ENCODE peak calls at places on chromosome 16, in five cellular contexts. One of them, this sample, is unnamed.
A peak's percentile ranks its signal among the peaks of the same experiment; 100 is the strongest.

GRCh38 chr16:87380875-87381274 is 2.7 kb downstream of the FBXO31 start:
- DNase-seq in stimulated activated CD4-positive, alpha-beta T cell treated with anti-CD3 and anti-CD28 coated beads, Interleukin-4, amount 100 ng/mL, for 1 hour: no peak
- DNase-seq in mammary epithelial cell: no peak
- DNase-seq in hepatic stellate cell: peak; percentile 51
- DNase-seq in dorsolateral prefrontal cortex: no peak
- DNase-seq in this sample: no peak

GRCh38 chr16:57810197-57811024 is 8.1 kb upstream of the KIFC3 start:
- DNase-seq in stimulated activated CD4-positive, alpha-beta T cell treated with anti-CD3 and anti-CD28 coated beads, Interleukin-4, amount 100 ng/mL, for 1 hour: peak; percentile 69
- DNase-seq in mammary epithelial cell: peak; percentile 70
- DNase-seq in hepatic stellate cell: peak; percentile 38
- DNase-seq in dorsolateral prefrontal cortex: no peak
- DNase-seq in this sample: peak; percentile 41

GRCh38 chr16:46853713-46854443 is 22.9 kb upstream of the C16orf87 start:
- DNase-seq in stimulated activated CD4-positive, alpha-beta T cell treated with anti-CD3 and anti-CD28 coated beads, Interleukin-4, amount 100 ng/mL, for 1 hour: peak; percentile 64
- DNase-seq in mammary epithelial cell: peak; percentile 49
- DNase-seq in hepatic stellate cell: peak; percentile 74
- DNase-seq in dorsolateral prefrontal cortex: peak; percentile 93
- DNase-seq in this sample: peak; percentile 36

GRCh38 chr16:14302031-14302398 is 230.9 kb downstream of the MRTFB start:
- DNase-seq in stimulated activated CD4-positive, alpha-beta T cell treated with anti-CD3 and anti-CD28 coated beads, Interleukin-4, amount 100 ng/mL, for 1 hour: no peak
- DNase-seq in mammary epithelial cell: peak; percentile 74
- DNase-seq in hepatic stellate cell: peak; percentile 82
- DNase-seq in dorsolateral prefrontal cortex: no peak
- DNase-seq in this sample: no peak

GRCh38 chr16:80852261-80852872 is 48.0 kb upstream of the CDYL2 start:
- DNase-seq in stimulated activated CD4-positive, alpha-beta T cell treated with anti-CD3 and anti-CD28 coated beads, Interleukin-4, amount 100 ng/mL, for 1 hour: peak; percentile 7
- DNase-seq in mammary epithelial cell: peak; percentile 2
- DNase-seq in hepatic stellate cell: peak; percentile 24
- DNase-seq in dorsolateral prefrontal cortex: no peak
- DNase-seq in this sample: no peak

GRCh38 chr16:29745126-29745852 is 501 bp downstream of the C16orf54 start:
- DNase-seq in stimulated activated CD4-positive, alpha-beta T cell treated with anti-CD3 and anti-CD28 coated beads, Interleukin-4, amount 100 ng/mL, for 1 hour: peak; percentile 56
- DNase-seq in mammary epithelial cell: no peak
- DNase-seq in hepatic stellate cell: no peak
- DNase-seq in dorsolateral prefrontal cortex: no peak
- DNase-seq in this sample: peak; percentile 13

GRCh38 chr16:31265329-31266245 is 5.8 kb downstream of the ITGAM start:
- DNase-seq in stimulated activated CD4-positive, alpha-beta T cell treated with anti-CD3 and anti-CD28 coated beads, Interleukin-4, amount 100 ng/mL, for 1 hour: peak; percentile 78
- DNase-seq in mammary epithelial cell: peak; percentile 90
- DNase-seq in hepatic stellate cell: no peak
- DNase-seq in dorsolateral prefrontal cortex: no peak
- DNase-seq in this sample: peak; percentile 31

GRCh38 chr16:71311553-71312158 is 22.5 kb upstream of the CMTR2 start:
- DNase-seq in stimulated activated CD4-positive, alpha-beta T cell treated with anti-CD3 and anti-CD28 coated beads, Interleukin-4, amount 100 ng/mL, for 1 hour: no peak
- DNase-seq in mammary epithelial cell: no peak
- DNase-seq in hepatic stellate cell: no peak
- DNase-seq in dorsolateral prefrontal cortex: no peak
- DNase-seq in this sample: no peak

GRCh38 chr16:22330326-22330725 is 33.1 kb downstream of the POLR3E start:
- DNase-seq in stimulated activated CD4-positive, alpha-beta T cell treated with anti-CD3 and anti-CD28 coated beads, Interleukin-4, amount 100 ng/mL, for 1 hour: no peak
- DNase-seq in mammary epithelial cell: no peak
- DNase-seq in hepatic stellate cell: no peak
- DNase-seq in dorsolateral prefrontal cortex: no peak
- DNase-seq in this sample: no peak

GRCh38 chr16:75279277-75279676 is 27.9 kb upstream of the BCAR1 start:
- DNase-seq in stimulated activated CD4-positive, alpha-beta T cell treated with anti-CD3 and anti-CD28 coated beads, Interleukin-4, amount 100 ng/mL, for 1 hour: no peak
- DNase-seq in mammary epithelial cell: peak; percentile 81
- DNase-seq in hepatic stellate cell: no peak
- DNase-seq in dorsolateral prefrontal cortex: no peak
- DNase-seq in this sample: no peak